ENCODE peak calls at places on chromosomes 3 and 15, in four cellular contexts. One of them, this sample, is unnamed.
A peak's percentile ranks its signal among the peaks of the same experiment; 100 is the strongest.

GRCh38 chr15:57384816-57385215 is 8.5 kb downstream of the CGNL1 start:
- DNase-seq in psoas muscle: no peak
- DNase-seq in left ventricle myocardium inferior: no peak
- DNase-seq in esophagus muscularis mucosa: no peak
- DNase-seq in this sample: no peak

GRCh38 chr3:106245400-106245799 is 376.6 kb upstream of the CBLB start:
- DNase-seq in psoas muscle: no peak
- DNase-seq in left ventricle myocardium inferior: no peak
- DNase-seq in esophagus muscularis mucosa: no peak
- DNase-seq in this sample: no peak

GRCh38 chr3:57855281-57855680 is 99.2 kb downstream of the SLMAP start:
- DNase-seq in psoas muscle: no peak
- DNase-seq in left ventricle myocardium inferior: no peak
- DNase-seq in esophagus muscularis mucosa: no peak
- DNase-seq in this sample: no peak

GRCh38 chr3:159322322-159322939 is 520.6 kb downstream of the MFSD1 start:
- DNase-seq in psoas muscle: peak; percentile 21
- DNase-seq in left ventricle myocardium inferior: peak; percentile 38
- DNase-seq in esophagus muscularis mucosa: no peak
- DNase-seq in this sample: no peak

GRCh38 chr3:23650371-23651140 is 155.2 kb upstream of the UBE2E1 start:
- DNase-seq in psoas muscle: no peak
- DNase-seq in left ventricle myocardium inferior: no peak
- DNase-seq in esophagus muscularis mucosa: peak; percentile 77
- DNase-seq in this sample: no peak

GRCh38 chr3:115470254-115470653 is 153.1 kb upstream of the GAP43 start:
- DNase-seq in psoas muscle: no peak
- DNase-seq in left ventricle myocardium inferior: no peak
- DNase-seq in esophagus muscularis mucosa: no peak
- DNase-seq in this sample: no peak

GRCh38 chr15:39585871-39586301 is 5.0 kb downstream of the THBS1 start:
- DNase-seq in psoas muscle: no peak
- DNase-seq in left ventricle myocardium inferior: no peak
- DNase-seq in esophagus muscularis mucosa: no peak
- DNase-seq in this sample: no peak

GRCh38 chr15:73710321-73710720 is 26.1 kb downstream of the CD276 start:
- DNase-seq in psoas muscle: no peak
- DNase-seq in left ventricle myocardium inferior: no peak
- DNase-seq in esophagus muscularis mucosa: no peak
- DNase-seq in this sample: no peak

GRCh38 chr3:151015762-151016161 is 43.2 kb upstream of the CLRN1 start:
- DNase-seq in psoas muscle: no peak
- DNase-seq in left ventricle myocardium inferior: no peak
- DNase-seq in esophagus muscularis mucosa: peak; percentile 42
- DNase-seq in this sample: no peak

GRCh38 chr3:49411550-49411967 is 217 bp downstream of the RHOA start:
- DNase-seq in psoas muscle: peak; percentile 69
- DNase-seq in left ventricle myocardium inferior: peak; percentile 63
- DNase-seq in esophagus muscularis mucosa: no peak
- DNase-seq in this sample: peak; percentile 55
- H3K4me1 ChIP-seq in psoas muscle: peaks cover 47% of the 10 kb centered on the region
- H3K4me1 ChIP-seq in left ventricle myocardium inferior: peaks cover 93% of the 10 kb centered on the region
- H3K4me1 ChIP-seq in esophagus muscularis mucosa: peaks cover 75% of the 10 kb centered on the region
- H3K4me1 ChIP-seq in this sample: peaks cover 22% of the 10 kb centered on the region

DNA sequence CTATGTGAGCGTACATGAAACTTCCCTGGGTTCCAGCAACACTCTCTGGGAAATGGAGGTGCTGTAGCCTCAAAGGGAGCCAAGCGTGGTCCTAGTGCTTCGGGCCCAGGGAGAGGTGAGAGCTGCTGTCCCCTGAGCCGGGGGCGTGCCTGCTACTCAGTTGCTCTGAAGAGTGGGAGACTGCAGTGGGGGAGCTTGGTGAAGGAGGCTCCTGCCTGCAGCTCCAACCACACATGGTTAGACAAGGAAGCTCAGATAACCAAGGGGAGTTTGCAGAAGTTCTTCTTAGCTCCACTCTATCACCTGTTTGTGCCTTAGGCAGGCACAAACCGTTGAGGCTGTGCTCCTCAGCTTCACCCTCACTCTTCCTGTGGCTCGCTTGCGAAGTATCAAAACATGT is 53.6 kb upstream of the TRPM1 start:
- DNase-seq in psoas muscle: no peak
- DNase-seq in left ventricle myocardium inferior: no peak
- DNase-seq in esophagus muscularis mucosa: no peak
- DNase-seq in this sample: no peak
- H3K9me3 ChIP-seq in psoas muscle: no peaks in the 10 kb centered on the region
- H3K9me3 ChIP-seq in left ventricle myocardium inferior: no peaks in the 10 kb centered on the region
- H3K9me3 ChIP-seq in esophagus muscularis mucosa: no peaks in the 10 kb centered on the region
- H3K9me3 ChIP-seq in this sample: no peaks in the 10 kb centered on the region

DNA sequence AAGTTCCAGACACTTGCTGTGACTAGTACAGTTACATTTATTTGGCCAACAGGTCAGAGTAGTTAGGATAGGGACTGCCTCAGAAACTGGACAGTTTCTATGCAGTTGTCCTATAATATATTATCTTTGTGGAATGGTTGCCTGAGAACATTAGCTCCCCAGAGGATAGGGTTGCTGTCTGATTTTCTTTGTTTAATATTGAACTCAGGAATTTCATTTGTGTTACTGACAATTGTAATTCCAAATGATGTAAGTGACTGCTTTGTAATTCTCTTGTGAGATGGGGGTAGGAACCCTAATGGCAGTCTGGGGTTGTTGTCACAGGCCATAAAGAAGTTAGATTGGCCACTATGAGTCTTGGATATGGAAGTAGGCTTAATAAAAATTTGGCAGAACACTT is 2.2 kb downstream of the NXPE3 start:
- DNase-seq in psoas muscle: no peak
- DNase-seq in left ventricle myocardium inferior: no peak
- DNase-seq in esophagus muscularis mucosa: no peak
- DNase-seq in this sample: no peak
- H3K27ac ChIP-seq in psoas muscle: peak overlapping the region; percentile 95
- H3K27ac ChIP-seq in left ventricle myocardium inferior: peak overlapping the region; percentile 95
- H3K27ac ChIP-seq in esophagus muscularis mucosa: peak overlapping the region; percentile 88
- H3K27ac ChIP-seq in this sample: no peak overlapping the region

DNA sequence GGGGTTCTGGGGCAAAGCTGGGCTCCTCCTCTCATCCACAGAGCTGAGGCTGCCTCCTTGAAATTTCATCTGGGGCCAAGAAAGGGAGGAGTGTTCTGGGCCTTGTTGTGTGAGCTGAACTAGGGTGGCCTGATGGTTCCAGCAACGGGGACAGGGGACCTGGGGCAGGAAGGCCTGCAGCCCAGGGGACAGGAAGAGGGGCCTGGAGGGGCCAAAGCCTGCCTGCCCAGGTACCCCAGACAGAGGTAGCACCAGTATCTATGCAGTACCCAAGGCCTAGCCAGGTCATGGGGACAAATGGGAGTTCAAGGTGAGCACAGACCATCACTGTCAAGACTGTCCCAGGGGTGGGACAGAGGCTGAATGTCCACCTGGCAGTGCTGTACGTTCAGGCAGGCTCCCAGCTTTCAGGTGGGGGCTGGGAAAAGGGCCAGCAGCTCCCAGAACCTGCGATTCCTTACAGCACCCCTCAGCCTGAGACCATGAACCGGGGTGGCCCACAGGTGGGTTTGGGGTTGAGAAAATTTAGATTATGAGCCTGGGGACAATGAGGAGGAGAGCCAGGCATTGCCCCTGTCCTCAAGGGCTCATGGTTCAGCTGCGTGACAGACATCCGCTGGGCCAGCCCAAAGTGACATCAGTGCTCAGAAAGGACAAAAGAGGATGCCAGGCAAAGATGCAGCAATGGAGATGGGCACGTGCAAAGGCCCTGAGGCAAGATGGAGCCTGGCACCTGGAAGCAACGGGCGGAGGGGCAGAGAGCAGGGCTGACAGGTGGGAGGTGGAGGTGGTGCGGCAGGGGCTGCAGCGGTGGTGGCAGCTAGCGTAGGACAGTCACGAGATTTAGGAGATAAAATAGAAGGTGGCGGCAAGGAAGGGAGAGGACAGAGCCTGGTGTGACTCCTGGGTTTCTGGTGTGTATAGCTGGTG is 28.0 kb downstream of the PSTPIP1 start:
- DNase-seq in psoas muscle: no peak
- DNase-seq in left ventricle myocardium inferior: no peak
- DNase-seq in esophagus muscularis mucosa: no peak
- DNase-seq in this sample: no peak
- H3K4me1 ChIP-seq in psoas muscle: no peaks in the 10 kb centered on the region
- H3K4me1 ChIP-seq in left ventricle myocardium inferior: peaks cover 32% of the 10 kb centered on the region
- H3K4me1 ChIP-seq in esophagus muscularis mucosa: peaks cover 14% of the 10 kb centered on the region
- H3K4me1 ChIP-seq in this sample: no peaks in the 10 kb centered on the region

GRCh38 chr3:27464646-27465045 is 19.5 kb downstream of the SLC4A7 start:
- DNase-seq in psoas muscle: no peak
- DNase-seq in left ventricle myocardium inferior: no peak
- DNase-seq in esophagus muscularis mucosa: no peak
- DNase-seq in this sample: no peak
- H3K9me3 ChIP-seq in psoas muscle: no peaks in the 10 kb centered on the region
- H3K9me3 ChIP-seq in left ventricle myocardium inferior: no peaks in the 10 kb centered on the region
- H3K9me3 ChIP-seq in esophagus muscularis mucosa: no peaks in the 10 kb centered on the region
- H3K9me3 ChIP-seq in this sample: no peaks in the 10 kb centered on the region

DNA sequence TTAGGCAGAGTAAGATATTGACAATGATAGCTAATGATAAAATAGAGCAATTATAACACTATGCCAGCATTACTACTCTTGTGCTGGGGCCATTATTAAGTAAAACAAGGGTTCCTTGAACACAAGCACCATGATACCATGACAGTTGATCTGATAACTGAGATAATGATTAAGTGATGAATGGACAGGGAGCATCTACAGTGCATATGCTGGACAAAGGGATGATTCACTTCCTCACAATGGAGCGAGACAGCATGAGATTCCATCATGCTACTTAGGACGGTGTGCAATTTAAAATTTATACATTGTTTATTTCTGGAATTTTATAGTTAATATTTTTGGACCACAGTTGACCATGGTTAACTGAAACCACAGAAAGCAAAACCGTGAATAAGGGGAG is 156.6 kb downstream of the FHIT start:
- DNase-seq in psoas muscle: no peak
- DNase-seq in left ventricle myocardium inferior: no peak
- DNase-seq in esophagus muscularis mucosa: no peak
- DNase-seq in this sample: no peak
- H3K27ac ChIP-seq in psoas muscle: no peak overlapping the region
- H3K27ac ChIP-seq in left ventricle myocardium inferior: no peak overlapping the region
- H3K27ac ChIP-seq in esophagus muscularis mucosa: no peak overlapping the region
- H3K27ac ChIP-seq in this sample: no peak overlapping the region

This sample was measured in lung.